ENCODE peak calls at places on chromosomes 1 and 21, in seven cellular contexts. F, G, O, R, A, H and B are unnamed samples. For H3K4me1, the result is how much of the 10 kb centered on the place peaks cover.

GRCh38 chr21:42121792-42122191 is 50.7 kb downstream of the UMODL1 start:
- DNase-seq in G (no peak), H (no peak), O (no peak), F (no peak), A (no peak), R (no peak), B (no peak)

GRCh38 chr21:45334134-45334533 is 46.4 kb upstream of the POFUT2 start:
- DNase-seq in H (no peak), A (no peak), O (no peak), G (peak), F (no peak), R (no peak), B (no peak)

GRCh38 chr1:224852901-224853568 is 76.4 kb upstream of the DNAH14 start:
- DNase-seq in O (no peak), R (peak), F (peak), H (peak), A (no peak), G (no peak), B (no peak)

GRCh38 chr1:14626869-14627607 is 28.6 kb downstream of the KAZN start:
- DNase-seq in A (peak), G (no peak), O (no peak), F (no peak), H (no peak), R (peak), B (peak)

GRCh38 chr1:17919525-17920439 is 164.6 kb downstream of the ACTL8 start:
- DNase-seq in G (no peak), O (no peak), A (no peak), R (peak), H (peak), F (peak), B (peak)

GRCh38 chr21:39180429-39181019 is 2.7 kb downstream of the PSMG1 start:
- DNase-seq in A (no peak), R (peak), H (no peak), O (no peak), G (no peak), F (no peak), B (no peak)

GRCh38 chr1:40668769-40669525 is 3.5 kb upstream of the RIMS3 start:
- DNase-seq in F (peak), R (peak), A (peak), H (peak), G (peak), O (peak), B (no peak)

GRCh38 chr21:31665397-31665796 is 5.9 kb downstream of the SOD1 start:
- DNase-seq in H (peak), G (no peak), O (no peak), R (no peak), F (no peak), A (no peak), B (no peak)

GRCh38 chr1:234550341-234551031 is 59.5 kb downstream of the IRF2BP2 start:
- DNase-seq in H (no peak), R (no peak), O (no peak), F (no peak), G (no peak), A (no peak), B (no peak)

GRCh38 chr1:152110860-152111514 is 4.3 kb downstream of the TCHH start:
- DNase-seq in A (no peak), G (no peak), F (no peak), R (peak), O (no peak), H (peak), B (peak)

GRCh38 chr1:121483961-121484424 is 299.2 kb downstream of the SRGAP2C start:
- DNase-seq in H (peak), G (no peak), A (no peak), R (no peak), F (no peak), O (no peak), B (peak)

GRCh38 chr1:6547301-6547700 is 7.0 kb downstream of the NOL9 start:
- DNase-seq in G (no peak), O (no peak), A (no peak), H (peak), R (no peak), F (no peak), B (peak)

GRCh38 chr1:183052861-183053260 is 29.6 kb downstream of the LAMC1 start:
- DNase-seq in R (no peak), G (no peak), A (no peak), F (no peak), H (no peak), O (no peak), B (no peak)

GRCh38 chr1:154972517-154973343 is 1.8 kb upstream of the CKS1B start:
- DNase-seq in G (no peak), R (peak), O (peak), A (peak), H (peak), F (peak), B (peak)

GRCh38 chr1:56065729-56066128 is 513.6 kb downstream of the PLPP3 start:
- DNase-seq in O (no peak), A (no peak), R (no peak), F (no peak), H (peak), G (no peak), B (peak)

GRCh38 chr1:204377800-204378608 is 18.3 kb upstream of the PLEKHA6 start:
- DNase-seq in A (no peak), H (peak), F (peak), O (peak), G (no peak), R (peak), B (no peak)

GRCh38 chr1:239952348-239953307 is 139.1 kb upstream of the FMN2 start:
- DNase-seq in H (no peak), R (peak), G (no peak), F (peak), A (no peak), O (no peak), B (no peak)
- TF ChIP-seq CTCF in H (peak), R (peak), G (no peak), F (peak), A (no peak), O (no peak), B (peak)

GRCh38 chr1:223720987-223721591 is 8.8 kb downstream of the CAPN2 start:
- DNase-seq in G (peak), H (peak), R (no peak), O (no peak), A (no peak), F (no peak), B (no peak)
- H3K4me1 ChIP-seq in G (under half), H (under half), R (under half), O (under half), A (under half), F (under half), B (under half)

GRCh38 chr1:81551942-81552341 is 248.8 kb upstream of the ADGRL2 start:
- DNase-seq in G (no peak), R (no peak), O (no peak), F (no peak), H (peak), A (no peak), B (no peak)

GRCh38 chr1:81554108-81554507 is 246.6 kb upstream of the ADGRL2 start:
- DNase-seq in F (no peak), H (no peak), A (no peak), R (no peak), G (no peak), O (no peak), B (peak)

GRCh38 chr1:81550753-81551152 is 250.0 kb upstream of the ADGRL2 start:
- DNase-seq in G (no peak), R (peak), F (no peak), H (no peak), O (no peak), A (no peak), B (peak)

GRCh38 chr1:81554534-81554933 is 246.2 kb upstream of the ADGRL2 start:
- DNase-seq in A (no peak), G (no peak), H (no peak), O (no peak), R (no peak), F (no peak), B (no peak)

DNA sequence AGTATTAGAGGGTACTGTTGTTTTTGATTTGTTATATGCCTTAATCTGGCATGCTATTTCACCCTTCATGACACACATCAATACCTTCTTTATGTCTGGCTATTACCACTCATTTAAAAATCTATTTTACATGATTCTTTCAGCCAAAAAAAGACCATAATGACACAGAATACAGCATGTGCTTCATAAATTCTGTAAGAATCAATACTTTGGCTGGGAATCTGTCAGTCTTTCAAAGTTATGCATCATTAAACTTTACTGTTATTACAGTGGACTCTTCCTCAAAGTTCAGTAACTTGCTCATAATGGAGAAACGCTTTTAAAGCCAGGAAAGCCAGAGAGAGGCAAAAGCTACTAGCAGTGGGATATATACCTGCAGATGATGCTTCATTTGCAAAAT is 247.2 kb upstream of the ADGRL2 start:
- DNase-seq in O (no peak), A (no peak), R (no peak), G (no peak), H (no peak), F (no peak), B (no peak)
- H3K27ac ChIP-seq in O (no peak), A (no peak), R (no peak), G (no peak), H (no peak), F (no peak), B (no peak)

DNA sequence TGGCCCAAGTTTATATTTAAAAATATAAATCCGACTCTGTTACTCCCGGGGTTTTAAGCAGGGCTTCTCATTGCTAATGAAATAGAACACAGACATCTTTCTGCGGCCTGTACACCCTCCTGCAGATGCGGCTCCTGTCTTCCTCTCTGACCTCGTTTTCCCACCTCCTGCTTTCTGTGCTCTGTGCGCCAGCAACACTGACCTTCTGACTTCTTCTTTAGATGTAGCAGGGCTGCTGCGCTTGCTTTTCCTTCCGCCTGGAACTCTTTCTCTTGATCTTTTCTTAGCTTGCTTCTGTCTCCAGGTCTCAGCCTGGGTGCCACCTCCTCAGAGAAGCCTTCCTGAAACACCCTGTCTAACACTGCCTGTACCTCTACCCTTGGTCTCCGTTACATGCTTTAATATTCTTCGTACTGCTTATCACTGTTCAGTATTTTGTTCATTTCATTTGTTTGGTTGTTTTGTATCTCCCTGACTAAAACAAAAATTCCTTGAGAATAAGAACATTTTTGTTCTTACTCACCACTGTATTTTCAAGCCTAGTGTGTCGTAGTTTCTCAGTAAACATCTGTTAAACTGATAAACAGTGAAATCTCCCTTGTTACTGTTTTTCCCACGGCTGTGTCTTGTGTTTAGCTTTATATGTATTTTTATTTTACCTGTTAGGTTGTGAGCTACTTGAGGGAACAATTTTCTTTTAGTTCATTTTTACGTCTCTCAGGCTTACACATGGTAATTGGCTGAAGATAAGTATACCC is 79.0 kb downstream of the ST3GAL3 start:
- DNase-seq in R (no peak), O (no peak), G (peak), F (no peak), H (no peak), A (no peak), B (no peak)
- TF ChIP-seq CTCF in R (no peak), O (no peak), G (no peak), F (no peak), H (no peak), A (no peak), B (no peak)

DNA sequence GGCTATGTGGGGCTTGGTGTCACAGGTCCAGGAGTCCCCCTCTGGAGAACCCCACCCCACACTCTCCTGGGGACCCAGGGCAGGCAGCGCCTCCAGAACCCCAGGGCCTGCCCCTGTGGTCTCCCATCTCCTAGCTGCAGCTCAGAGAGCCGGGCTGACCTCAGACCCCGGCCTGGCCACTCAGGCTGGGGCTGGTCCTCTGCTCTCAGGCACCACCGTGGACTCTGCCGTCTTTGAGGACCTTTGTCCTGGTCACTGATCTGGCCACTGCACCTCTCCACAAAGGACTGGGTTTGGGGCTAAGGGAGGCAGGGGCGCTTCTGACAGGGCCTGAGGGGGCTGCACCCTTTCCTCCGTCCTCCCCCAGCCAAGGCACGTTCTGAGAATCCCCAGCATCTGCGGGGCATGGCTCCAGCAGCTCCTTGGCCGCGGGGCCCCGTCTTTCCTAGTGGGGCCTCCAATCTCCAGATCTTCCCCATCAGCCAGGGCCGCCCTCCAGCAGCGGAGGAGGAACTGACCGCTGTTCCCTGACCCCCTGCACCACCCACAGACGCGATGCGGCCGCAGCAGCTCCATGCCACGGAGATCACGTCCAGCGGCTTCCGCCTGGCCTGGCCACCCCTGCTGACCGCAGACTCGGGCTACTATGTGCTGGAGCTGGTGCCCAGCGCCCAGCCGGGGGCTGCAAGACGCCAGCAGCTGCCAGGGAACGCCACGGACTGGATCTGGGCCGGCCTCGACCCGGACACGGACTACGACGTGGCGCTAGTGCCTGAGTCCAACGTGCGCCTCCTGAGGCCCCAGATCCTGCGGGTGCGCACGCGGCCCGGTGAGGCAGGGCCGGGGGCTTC is 3.3 kb downstream of the VWA1 start:
- DNase-seq in G (no peak), A (no peak), H (no peak), F (no peak), O (no peak), R (no peak), B (no peak)
- H3K4me1 ChIP-seq in G (under half), A (under half), H (under half), F (under half), O (under half), R (under half), B (under half)